ENCODE peak calls at places on chromosomes 4 and X, in six cellular contexts. H is NCI-H345, U is astrocyte of the spinal cord, P is vagina, R is NAMALWA, T is RPMI8226. F is an unnamed sample.
A peak's percentile ranks its signal among the peaks of the same experiment; 100 is the strongest.

GRCh38 chr4:174540175-174540574 is 17.9 kb upstream of the HPGD start:
- DNase-seq in H (no peak), U (no peak), P (no peak), R (no peak), T (no peak), F (no peak)

GRCh38 chr4:108903464-108904221 is 140.8 kb upstream of the ETNPPL start:
- DNase-seq in H (no peak), U (no peak), P (no peak), R (no peak), T (no peak), F (no peak)

GRCh38 chr4:111213520-111213919 is 590.6 kb upstream of the PITX2 start:
- DNase-seq in H (no peak), U (no peak), P (no peak), R (no peak), T (no peak), F (no peak)

GRCh38 chr4:166143227-166143626 is 270.2 kb downstream of the TLL1 start:
- DNase-seq in H (no peak), U (peak; percentile 42), P (no peak), R (peak; percentile 7), T (peak; percentile 19), F (no peak)

GRCh38 chr4:946517-947471 is 14.5 kb downstream of the TMEM175 start:
- DNase-seq in H (no peak), U (no peak), P (no peak), R (no peak), T (no peak), F (no peak)

GRCh38 chr4:5638976-5639375 is 69.4 kb downstream of the EVC2 start:
- DNase-seq in H (no peak), U (peak; percentile 78), P (no peak), R (no peak), T (no peak), F (no peak)

GRCh38 chrX:65668362-65669310 is 1.2 kb downstream of the MSN start:
- DNase-seq in H (no peak), U (peak; percentile 79), P (no peak), R (peak; percentile 52), T (peak; percentile 60), F (peak; percentile 42)

GRCh38 chr4:79528241-79528706 is 120.2 kb upstream of the GK2 start:
- DNase-seq in H (no peak), U (peak; percentile 38), P (no peak), R (no peak), T (no peak), F (no peak)

GRCh38 chr4:1462009-1462767 is 55.9 kb upstream of the NKX1-1 start:
- DNase-seq in H (no peak), U (no peak), P (no peak), R (no peak), T (no peak), F (no peak)

GRCh38 chr4:48180234-48180633 is 46.2 kb upstream of the TXK start:
- DNase-seq in H (no peak), U (peak; percentile 56), P (no peak), R (no peak), T (no peak), F (no peak)

GRCh38 chrX:53048169-53049126 is at the start of gene GPR173:
- DNase-seq in H (peak; percentile 53), U (peak; percentile 78), P (no peak), R (no peak), T (no peak), F (peak; percentile 42)

GRCh38 chr4:54440394-54441223 is 211.5 kb downstream of the PDGFRA start:
- DNase-seq in H (no peak), U (peak; percentile 48), P (no peak), R (peak; percentile 9), T (no peak), F (peak; percentile 40)

GRCh38 chrX:13463608-13464007 is 105.8 kb upstream of the EGFL6 start:
- DNase-seq in H (peak; percentile 39), U (peak; percentile 80), P (no peak), R (peak; percentile 61), T (no peak), F (peak; percentile 6)

GRCh38 chrX:103330601-103331397 is 760 bp downstream of the TCEAL7 start:
- DNase-seq in H (no peak), U (peak; percentile 25), P (no peak), R (no peak), T (no peak), F (no peak)

GRCh38 chr4:13701937-13702446 is 74.5 kb upstream of the BOD1L1 start:
- DNase-seq in H (no peak), U (peak; percentile 51), P (no peak), R (no peak), T (no peak), F (no peak)

GRCh38 chr4:42965326-42965725 is 72.8 kb downstream of the GRXCR1 start:
- DNase-seq in H (no peak), U (no peak), P (no peak), R (peak; percentile 20), T (peak; percentile 7), F (peak; percentile 13)

GRCh38 chr4:124179521-124180186 is 532.9 kb downstream of the ANKRD50 start:
- DNase-seq in H (no peak), U (no peak), P (no peak), R (no peak), T (no peak), F (no peak)

GRCh38 chrX:70139736-70140135 is 6.5 kb downstream of the IGBP1 start:
- DNase-seq in H (no peak), U (no peak), P (no peak), R (no peak), T (no peak), F (no peak)

GRCh38 chr4:188201851-188202250 is 62.6 kb downstream of the TRIML1 start:
- DNase-seq in H (no peak), U (peak; percentile 43), P (no peak), R (no peak), T (no peak), F (no peak)

GRCh38 chrX:18415386-18415785 is 10.0 kb upstream of the CDKL5 start:
- DNase-seq in H (no peak), U (no peak), P (no peak), R (no peak), T (no peak), F (no peak)

GRCh38 chr4:162706051-162706450 is 460.6 kb downstream of the NAF1 start:
- DNase-seq in H (no peak), U (no peak), P (no peak), R (no peak), T (no peak), F (no peak)